ENCODE peak calls at places on chromosomes 4 and X, in seven cellular contexts. U, N, S, Y, P, T and H are unnamed samples.

GRCh38 chr4:153089781-153090180 is 114.5 kb upstream of the TRIM2 start:
- DNase-seq in P (no peak), Y (no peak), T (no peak), U (no peak), S (no peak), N (no peak), H (no peak)

GRCh38 chr4:4415806-4416805 is 29.2 kb downstream of the NSG1 start:
- DNase-seq in T (no peak), P (no peak), Y (no peak), N (no peak), U (no peak), S (no peak), H (no peak)

GRCh38 chr4:69888336-69888735 is 28.4 kb upstream of the SULT1E1 start:
- DNase-seq in T (no peak), N (no peak), S (no peak), P (no peak), Y (no peak), U (no peak), H (peak)

GRCh38 chr4:1502501-1502886 is 96.3 kb upstream of the NKX1-1 start:
- DNase-seq in T (no peak), S (no peak), U (peak), P (no peak), N (no peak), Y (no peak), H (no peak)

GRCh38 chr4:70269674-70270073 is 27.3 kb downstream of the CSN3 start:
- DNase-seq in T (peak), S (no peak), P (no peak), Y (peak), N (no peak), U (peak), H (peak)

GRCh38 chr4:80253510-80253909 is 13.0 kb upstream of the FGF5 start:
- DNase-seq in Y (no peak), N (no peak), T (no peak), U (no peak), P (no peak), S (no peak), H (no peak)

GRCh38 chr4:8435656-8436121 is 4.8 kb downstream of the ACOX3 start:
- DNase-seq in U (no peak), N (no peak), T (no peak), Y (peak), S (no peak), P (no peak), H (peak)

GRCh38 chrX:106917830-106918500 is 2.2 kb upstream of the CLDN2 start:
- DNase-seq in P (no peak), N (no peak), U (no peak), S (no peak), Y (no peak), T (peak), H (peak)

GRCh38 chr4:84237008-84237407 is 262.1 kb downstream of the NKX6-1 start:
- DNase-seq in N (no peak), Y (no peak), U (no peak), T (peak), P (no peak), S (no peak), H (peak)

GRCh38 chr4:15104825-15105224 is 102.5 kb downstream of the CPEB2 start:
- DNase-seq in P (no peak), U (no peak), N (no peak), T (no peak), Y (no peak), S (no peak), H (no peak)

GRCh38 chrX:135973548-135974278 is at the start of gene MMGT1:
- DNase-seq in Y (peak), T (peak), N (peak), S (peak), U (peak), P (peak), H (peak)

GRCh38 chrX:132365490-132365889 is 123.3 kb downstream of the MBNL3 start:
- DNase-seq in N (no peak), S (no peak), P (no peak), T (no peak), U (no peak), Y (no peak), H (no peak)

GRCh38 chr4:174869334-174869733 is 40.3 kb upstream of the GLRA3 start:
- DNase-seq in S (no peak), P (no peak), Y (no peak), T (peak), N (no peak), U (no peak), H (no peak)

GRCh38 chrX:10414872-10415703 is 205.3 kb downstream of the MID1 start:
- DNase-seq in Y (no peak), P (no peak), N (no peak), S (no peak), U (no peak), T (peak), H (no peak)

GRCh38 chrX:116526010-116526409 is 63.2 kb upstream of the CT83 start:
- DNase-seq in T (no peak), P (no peak), Y (no peak), U (no peak), S (no peak), N (no peak), H (peak)

GRCh38 chr4:8236920-8237195 is 32.7 kb upstream of the HTRA3 start:
- DNase-seq in N (no peak), S (no peak), T (no peak), Y (no peak), P (no peak), U (peak), H (no peak)

GRCh38 chrX:149493567-149494562 is 11.2 kb downstream of the IDS start:
- DNase-seq in T (peak), P (no peak), N (no peak), Y (peak), U (peak), S (no peak), H (no peak)

GRCh38 chrX:153819398-153820083 is 10.8 kb downstream of the PDZD4 start:
- DNase-seq in S (no peak), U (peak), Y (no peak), P (no peak), T (no peak), N (no peak), H (no peak)

GRCh38 chrX:107857815-107858214 is 32.1 kb downstream of the MID2 start:
- DNase-seq in T (no peak), U (no peak), P (no peak), S (no peak), N (no peak), Y (no peak), H (peak)

GRCh38 chr4:6749340-6750171 is 33.0 kb upstream of the KIAA0232 start:
- DNase-seq in S (no peak), P (no peak), N (peak), U (no peak), T (peak), Y (no peak), H (peak)

GRCh38 chrX:72269671-72270251 is 7.3 kb downstream of the RPS4X start:
- DNase-seq in P (no peak), T (peak), S (no peak), Y (no peak), N (no peak), U (no peak), H (no peak)

GRCh38 chr4:174423257-174423944 is 98.9 kb downstream of the HPGD start:
- DNase-seq in U (no peak), T (peak), Y (peak), S (no peak), P (no peak), N (peak), H (peak)

GRCh38 chrX:16712116-16712824 is at the start of gene CTPS2:
- DNase-seq in Y (peak), U (peak), P (peak), S (peak), N (peak), T (peak), H (peak)

GRCh38 chrX:155313766-155314165 is 20.6 kb downstream of the CLIC2 start:
- DNase-seq in Y (no peak), P (no peak), U (no peak), N (no peak), T (peak), S (no peak), H (peak)

GRCh38 chr4:185728886-185729285 is 83.1 kb downstream of the SORBS2 start:
- DNase-seq in P (no peak), S (no peak), T (no peak), N (no peak), Y (no peak), U (no peak), H (no peak)

GRCh38 chr4:38759077-38759789 is 23.6 kb downstream of the TLR10 start:
- DNase-seq in Y (peak), P (peak), S (no peak), N (peak), T (peak), U (peak), H (peak)

GRCh38 chr4:146389561-146389960 is 132.2 kb downstream of the SLC10A7 start:
- DNase-seq in T (no peak), N (no peak), P (no peak), Y (no peak), S (no peak), U (no peak), H (no peak)

GRCh38 chr4:167234388-167234881 is at the start of gene SPOCK3:
- DNase-seq in S (no peak), N (peak), U (peak), T (peak), P (no peak), Y (peak), H (peak)

GRCh38 chr4:18981234-18981615 is 959.7 kb upstream of the LCORL start:
- DNase-seq in N (no peak), Y (no peak), P (no peak), T (peak), S (no peak), U (no peak), H (peak)

GRCh38 chr4:10506077-10506476 is 48.9 kb upstream of the ZNF518B start:
- DNase-seq in U (no peak), Y (no peak), P (no peak), S (no peak), T (no peak), N (no peak), H (no peak)

GRCh38 chr4:67084801-67085200 is 460.5 kb downstream of the CENPC start:
- DNase-seq in N (no peak), Y (no peak), T (peak), P (no peak), S (no peak), U (no peak), H (no peak)

GRCh38 chr4:65645185-65645584 is 25.1 kb downstream of the EPHA5 start:
- DNase-seq in N (no peak), Y (no peak), P (no peak), S (no peak), U (no peak), T (no peak), H (peak)